ENCODE peak calls at places on chromosome 7, in ten cellular contexts. One of them, this sample, is unnamed.

GRCh38 chr7:32161708-32162107 is 91.5 kb upstream of the PDE1C start:
- DNase-seq in brain microvascular endothelial cell: peak
- DNase-seq in AG10803: peak
- DNase-seq in sigmoid colon: no peak
- DNase-seq in gastrocnemius medialis: no peak
- DNase-seq in epithelial cell of proximal tubule: no peak
- DNase-seq in lower leg skin: no peak
- DNase-seq in lower lobe of right lung: no peak
- DNase-seq in thoracic aorta: no peak
- DNase-seq in fibroblast of pulmonary artery: peak
- DNase-seq in this sample: peak

GRCh38 chr7:16841681-16842080 is 36.9 kb upstream of the AGR2 start:
- DNase-seq in brain microvascular endothelial cell: peak
- DNase-seq in AG10803: peak
- DNase-seq in sigmoid colon: no peak
- DNase-seq in gastrocnemius medialis: no peak
- DNase-seq in epithelial cell of proximal tubule: no peak
- DNase-seq in lower leg skin: no peak
- DNase-seq in lower lobe of right lung: no peak
- DNase-seq in thoracic aorta: no peak
- DNase-seq in fibroblast of pulmonary artery: peak
- DNase-seq in this sample: peak

GRCh38 chr7:45237788-45238461 is 80.3 kb downstream of the RAMP3 start:
- DNase-seq in brain microvascular endothelial cell: no peak
- DNase-seq in AG10803: no peak
- DNase-seq in sigmoid colon: no peak
- DNase-seq in gastrocnemius medialis: no peak
- DNase-seq in epithelial cell of proximal tubule: no peak
- DNase-seq in lower leg skin: no peak
- DNase-seq in lower lobe of right lung: no peak
- DNase-seq in thoracic aorta: no peak
- DNase-seq in fibroblast of pulmonary artery: no peak
- DNase-seq in this sample: no peak

GRCh38 chr7:151416921-151417320 is 7.1 kb upstream of the WDR86 start:
- DNase-seq in brain microvascular endothelial cell: peak
- DNase-seq in AG10803: peak
- DNase-seq in sigmoid colon: peak
- DNase-seq in gastrocnemius medialis: no peak
- DNase-seq in epithelial cell of proximal tubule: no peak
- DNase-seq in lower leg skin: no peak
- DNase-seq in lower lobe of right lung: no peak
- DNase-seq in thoracic aorta: no peak
- DNase-seq in fibroblast of pulmonary artery: peak
- DNase-seq in this sample: peak

GRCh38 chr7:18859331-18859730 is 258.1 kb downstream of the TWIST1 start:
- DNase-seq in brain microvascular endothelial cell: no peak
- DNase-seq in AG10803: no peak
- DNase-seq in sigmoid colon: no peak
- DNase-seq in gastrocnemius medialis: no peak
- DNase-seq in epithelial cell of proximal tubule: no peak
- DNase-seq in lower leg skin: no peak
- DNase-seq in lower lobe of right lung: no peak
- DNase-seq in thoracic aorta: no peak
- DNase-seq in fibroblast of pulmonary artery: no peak
- DNase-seq in this sample: no peak

GRCh38 chr7:34077168-34077567 is 171.8 kb downstream of the BMPER start:
- DNase-seq in brain microvascular endothelial cell: no peak
- DNase-seq in AG10803: no peak
- DNase-seq in sigmoid colon: no peak
- DNase-seq in gastrocnemius medialis: no peak
- DNase-seq in epithelial cell of proximal tubule: no peak
- DNase-seq in lower leg skin: no peak
- DNase-seq in lower lobe of right lung: no peak
- DNase-seq in thoracic aorta: no peak
- DNase-seq in fibroblast of pulmonary artery: no peak
- DNase-seq in this sample: no peak

GRCh38 chr7:133053321-133053891 is 28.5 kb downstream of the CHCHD3 start:
- DNase-seq in brain microvascular endothelial cell: peak
- DNase-seq in AG10803: peak
- DNase-seq in sigmoid colon: peak
- DNase-seq in gastrocnemius medialis: peak
- DNase-seq in epithelial cell of proximal tubule: peak
- DNase-seq in lower leg skin: no peak
- DNase-seq in lower lobe of right lung: no peak
- DNase-seq in thoracic aorta: peak
- DNase-seq in fibroblast of pulmonary artery: peak
- DNase-seq in this sample: peak

GRCh38 chr7:24455813-24456525 is 117.3 kb upstream of the PALS2 start:
- DNase-seq in brain microvascular endothelial cell: no peak
- DNase-seq in AG10803: no peak
- DNase-seq in sigmoid colon: no peak
- DNase-seq in gastrocnemius medialis: no peak
- DNase-seq in epithelial cell of proximal tubule: no peak
- DNase-seq in lower leg skin: no peak
- DNase-seq in lower lobe of right lung: no peak
- DNase-seq in thoracic aorta: no peak
- DNase-seq in fibroblast of pulmonary artery: no peak
- DNase-seq in this sample: no peak

DNA sequence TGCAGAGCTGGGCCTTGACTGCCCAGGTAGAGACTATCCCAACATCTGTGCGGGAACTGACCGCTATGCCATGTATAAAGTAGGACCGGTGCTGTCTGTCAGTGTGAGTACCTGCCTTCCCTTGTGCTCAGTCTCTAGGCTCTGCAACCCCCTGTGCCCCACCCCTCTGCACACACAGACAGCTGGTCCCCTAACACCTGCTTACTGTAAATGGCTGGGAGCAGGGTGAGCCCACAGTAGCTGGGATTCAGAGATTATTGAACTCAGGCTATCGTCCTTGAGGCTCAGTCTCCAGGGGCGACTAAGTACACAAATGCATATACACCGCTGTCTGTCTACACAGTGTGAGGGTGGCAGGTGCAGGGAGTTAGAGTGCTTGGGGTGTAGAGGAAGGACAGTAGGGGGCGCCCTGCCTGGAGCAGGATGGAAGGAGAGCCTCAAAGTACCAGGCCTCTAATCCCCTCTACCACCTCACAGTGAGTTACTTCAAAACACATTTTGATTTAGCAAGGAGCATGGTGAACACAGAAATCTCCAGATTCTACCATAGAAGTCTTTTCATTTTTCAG is 12.9 kb downstream of the UPP1 start:
- DNase-seq in brain microvascular endothelial cell: no peak
- DNase-seq in AG10803: no peak
- DNase-seq in sigmoid colon: no peak
- DNase-seq in gastrocnemius medialis: no peak
- DNase-seq in epithelial cell of proximal tubule: no peak
- DNase-seq in lower leg skin: peak
- DNase-seq in lower lobe of right lung: no peak
- DNase-seq in thoracic aorta: no peak
- DNase-seq in fibroblast of pulmonary artery: no peak
- DNase-seq in this sample: no peak
- TF ChIP-seq CTCF in brain microvascular endothelial cell: peak
- TF ChIP-seq CTCF in AG10803: peak
- TF ChIP-seq CTCF in sigmoid colon: no peak
- TF ChIP-seq CTCF in gastrocnemius medialis: no peak
- TF ChIP-seq CTCF in epithelial cell of proximal tubule: peak
- TF ChIP-seq CTCF in lower leg skin: no peak
- TF ChIP-seq CTCF in lower lobe of right lung: peak
- TF ChIP-seq CTCF in thoracic aorta: no peak
- TF ChIP-seq CTCF in fibroblast of pulmonary artery: peak
- TF ChIP-seq CTCF in this sample: peak

GRCh38 chr7:55427800-55428199 is 62.7 kb downstream of the LANCL2 start:
- DNase-seq in brain microvascular endothelial cell: no peak
- DNase-seq in AG10803: no peak
- DNase-seq in sigmoid colon: no peak
- DNase-seq in gastrocnemius medialis: no peak
- DNase-seq in epithelial cell of proximal tubule: no peak
- DNase-seq in lower leg skin: no peak
- DNase-seq in lower lobe of right lung: no peak
- DNase-seq in thoracic aorta: no peak
- DNase-seq in fibroblast of pulmonary artery: no peak
- DNase-seq in this sample: no peak
- H3K4me3 ChIP-seq in brain microvascular endothelial cell: no peak
- H3K4me3 ChIP-seq in AG10803: no peak
- H3K4me3 ChIP-seq in sigmoid colon: no peak
- H3K4me3 ChIP-seq in gastrocnemius medialis: no peak
- H3K4me3 ChIP-seq in epithelial cell of proximal tubule: no peak
- H3K4me3 ChIP-seq in lower leg skin: no peak
- H3K4me3 ChIP-seq in lower lobe of right lung: no peak
- H3K4me3 ChIP-seq in thoracic aorta: no peak
- H3K4me3 ChIP-seq in fibroblast of pulmonary artery: no peak
- H3K4me3 ChIP-seq in this sample: no peak

DNA sequence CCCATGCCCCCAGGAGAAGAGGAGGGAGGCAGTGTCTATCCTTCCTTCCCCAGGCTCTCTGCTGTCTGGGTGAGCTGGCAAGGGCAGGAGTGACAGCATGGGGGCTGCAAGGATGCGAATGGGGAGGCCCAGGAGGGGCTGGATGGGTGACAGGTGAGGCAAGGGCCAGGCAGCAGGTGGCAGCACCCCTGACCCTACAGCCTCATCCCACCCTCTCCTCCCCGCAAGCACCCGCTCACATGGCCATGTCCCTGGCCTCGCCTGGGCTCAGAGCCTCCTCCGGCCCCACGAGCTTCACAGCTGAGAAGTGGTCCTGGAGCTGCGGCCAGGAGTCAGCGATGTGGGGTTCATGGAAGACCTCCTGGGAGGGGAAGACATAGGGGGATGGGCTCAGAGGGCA is 5.4 kb downstream of the PLOD3 start:
- DNase-seq in brain microvascular endothelial cell: no peak
- DNase-seq in AG10803: no peak
- DNase-seq in sigmoid colon: no peak
- DNase-seq in gastrocnemius medialis: no peak
- DNase-seq in epithelial cell of proximal tubule: no peak
- DNase-seq in lower leg skin: no peak
- DNase-seq in lower lobe of right lung: no peak
- DNase-seq in thoracic aorta: no peak
- DNase-seq in fibroblast of pulmonary artery: no peak
- DNase-seq in this sample: no peak
- TF ChIP-seq CTCF in brain microvascular endothelial cell: no peak
- TF ChIP-seq CTCF in AG10803: no peak
- TF ChIP-seq CTCF in sigmoid colon: no peak
- TF ChIP-seq CTCF in gastrocnemius medialis: no peak
- TF ChIP-seq CTCF in epithelial cell of proximal tubule: no peak
- TF ChIP-seq CTCF in lower leg skin: no peak
- TF ChIP-seq CTCF in lower lobe of right lung: no peak
- TF ChIP-seq CTCF in thoracic aorta: no peak
- TF ChIP-seq CTCF in fibroblast of pulmonary artery: no peak
- TF ChIP-seq CTCF in this sample: no peak

DNA sequence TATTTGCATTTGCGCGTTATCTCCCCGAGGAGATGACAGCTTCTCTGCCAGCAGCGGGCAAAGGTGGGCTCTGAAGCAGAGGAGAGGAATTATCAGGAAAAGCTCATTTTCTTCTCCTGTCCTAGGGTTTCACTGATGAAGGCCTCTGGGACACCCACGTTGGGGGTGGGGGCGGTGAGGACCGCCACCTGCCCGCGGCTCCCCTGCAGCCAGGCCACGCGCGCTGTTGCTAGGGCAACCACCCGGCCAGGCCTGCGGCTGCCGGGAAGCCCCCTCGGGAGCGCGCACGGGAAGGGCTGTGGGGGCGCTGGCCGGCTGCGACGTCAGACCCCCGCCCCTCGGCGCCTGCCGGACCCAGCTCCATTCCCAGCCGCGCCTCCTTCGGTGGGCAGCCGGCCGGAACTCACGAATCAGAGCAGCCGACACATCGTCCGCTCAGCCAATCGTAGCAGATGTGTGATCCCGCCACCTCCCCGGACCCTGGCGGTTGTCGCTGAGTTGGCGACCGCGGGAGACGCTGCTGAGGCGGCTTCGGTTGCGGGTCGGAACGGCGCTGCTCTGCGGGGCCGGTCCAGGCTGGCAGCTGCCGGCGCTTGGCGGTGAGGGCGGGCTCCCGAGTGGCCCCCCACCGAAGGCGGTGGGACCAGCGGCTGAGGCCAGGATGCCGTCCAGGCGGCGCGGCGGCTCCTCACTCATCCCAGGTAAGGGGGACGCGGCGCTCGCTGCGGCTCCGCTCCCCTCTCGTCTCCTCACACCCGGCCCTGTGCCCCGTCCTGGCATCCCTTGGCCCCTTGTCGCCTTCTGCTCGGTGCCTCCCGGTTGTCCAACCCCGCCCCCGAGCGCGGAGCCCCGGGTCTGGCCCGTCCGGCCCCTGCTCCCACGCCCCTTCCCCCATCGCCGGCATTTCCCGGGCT is at the start of gene TPST1:
- DNase-seq in brain microvascular endothelial cell: peak
- DNase-seq in AG10803: peak
- DNase-seq in sigmoid colon: peak
- DNase-seq in gastrocnemius medialis: peak
- DNase-seq in epithelial cell of proximal tubule: no peak
- DNase-seq in lower leg skin: peak
- DNase-seq in lower lobe of right lung: peak
- DNase-seq in thoracic aorta: peak
- DNase-seq in fibroblast of pulmonary artery: peak
- DNase-seq in this sample: peak
- H3K4me3 ChIP-seq in brain microvascular endothelial cell: peak
- H3K4me3 ChIP-seq in AG10803: peak
- H3K4me3 ChIP-seq in sigmoid colon: peak
- H3K4me3 ChIP-seq in gastrocnemius medialis: peak
- H3K4me3 ChIP-seq in epithelial cell of proximal tubule: peak
- H3K4me3 ChIP-seq in lower leg skin: peak
- H3K4me3 ChIP-seq in lower lobe of right lung: peak
- H3K4me3 ChIP-seq in thoracic aorta: peak
- H3K4me3 ChIP-seq in fibroblast of pulmonary artery: peak
- H3K4me3 ChIP-seq in this sample: peak

GRCh38 chr7:83457022-83457892 is 191.7 kb downstream of the SEMA3E start:
- DNase-seq in brain microvascular endothelial cell: no peak
- DNase-seq in AG10803: peak
- DNase-seq in sigmoid colon: no peak
- DNase-seq in gastrocnemius medialis: no peak
- DNase-seq in epithelial cell of proximal tubule: no peak
- DNase-seq in lower leg skin: no peak
- DNase-seq in lower lobe of right lung: no peak
- DNase-seq in thoracic aorta: no peak
- DNase-seq in fibroblast of pulmonary artery: no peak
- DNase-seq in this sample: no peak
- TF ChIP-seq CTCF in brain microvascular endothelial cell: no peak
- TF ChIP-seq CTCF in AG10803: no peak
- TF ChIP-seq CTCF in sigmoid colon: no peak
- TF ChIP-seq CTCF in gastrocnemius medialis: no peak
- TF ChIP-seq CTCF in epithelial cell of proximal tubule: no peak
- TF ChIP-seq CTCF in lower leg skin: no peak
- TF ChIP-seq CTCF in lower lobe of right lung: no peak
- TF ChIP-seq CTCF in thoracic aorta: no peak
- TF ChIP-seq CTCF in fibroblast of pulmonary artery: no peak
- TF ChIP-seq CTCF in this sample: no peak

GRCh38 chr7:155809947-155810606 is 2.2 kb downstream of the SHH start:
- DNase-seq in brain microvascular endothelial cell: no peak
- DNase-seq in AG10803: no peak
- DNase-seq in sigmoid colon: no peak
- DNase-seq in gastrocnemius medialis: no peak
- DNase-seq in epithelial cell of proximal tubule: no peak
- DNase-seq in lower leg skin: no peak
- DNase-seq in lower lobe of right lung: peak
- DNase-seq in thoracic aorta: no peak
- DNase-seq in fibroblast of pulmonary artery: no peak
- DNase-seq in this sample: no peak
- H3K4me3 ChIP-seq in brain microvascular endothelial cell: no peak
- H3K4me3 ChIP-seq in AG10803: no peak
- H3K4me3 ChIP-seq in sigmoid colon: peak
- H3K4me3 ChIP-seq in gastrocnemius medialis: peak
- H3K4me3 ChIP-seq in epithelial cell of proximal tubule: peak
- H3K4me3 ChIP-seq in lower leg skin: no peak
- H3K4me3 ChIP-seq in lower lobe of right lung: peak
- H3K4me3 ChIP-seq in thoracic aorta: no peak
- H3K4me3 ChIP-seq in fibroblast of pulmonary artery: no peak
- H3K4me3 ChIP-seq in this sample: peak

GRCh38 chr7:27921081-27921836 is 181.3 kb downstream of the TAX1BP1 start:
- DNase-seq in brain microvascular endothelial cell: peak
- DNase-seq in AG10803: peak
- DNase-seq in sigmoid colon: no peak
- DNase-seq in gastrocnemius medialis: no peak
- DNase-seq in epithelial cell of proximal tubule: peak
- DNase-seq in lower leg skin: no peak
- DNase-seq in lower lobe of right lung: no peak
- DNase-seq in thoracic aorta: no peak
- DNase-seq in fibroblast of pulmonary artery: peak
- DNase-seq in this sample: peak
- TF ChIP-seq CTCF in brain microvascular endothelial cell: peak
- TF ChIP-seq CTCF in AG10803: peak
- TF ChIP-seq CTCF in sigmoid colon: peak
- TF ChIP-seq CTCF in gastrocnemius medialis: peak
- TF ChIP-seq CTCF in epithelial cell of proximal tubule: peak
- TF ChIP-seq CTCF in lower leg skin: no peak
- TF ChIP-seq CTCF in lower lobe of right lung: peak
- TF ChIP-seq CTCF in thoracic aorta: peak
- TF ChIP-seq CTCF in fibroblast of pulmonary artery: peak
- TF ChIP-seq CTCF in this sample: peak